ENCODE peak calls at places on chromosomes 7 and 10, in six cellular contexts. F is cardiac muscle cell, Y is SK-N-SH, M is psoas muscle, Q is foreskin fibroblast, T is ovary. H is an unnamed sample.

GRCh38 chr10:98030093-98030821 is at the start of gene CRTAC1:
- DNase-seq in F (peak), M (peak), Y (peak), Q (peak), T (peak), H (no peak)

GRCh38 chr7:106064836-106065559 is 47.1 kb downstream of the SYPL1 start:
- DNase-seq in Y (peak), F (peak), Q (peak), T (peak), M (peak), H (peak)

GRCh38 chr10:101095550-101096213 is 33.9 kb downstream of the KAZALD1 start:
- DNase-seq in F (peak), T (no peak), Q (peak), M (peak), Y (peak), H (peak)

GRCh38 chr7:158689500-158689899 is 15.1 kb downstream of the NCAPG2 start:
- DNase-seq in Y (no peak), F (no peak), T (no peak), Q (no peak), M (no peak), H (no peak)

GRCh38 chr7:106683941-106684340 is 23.0 kb upstream of the CCDC71L start:
- DNase-seq in Q (no peak), F (no peak), T (no peak), M (no peak), Y (no peak), H (no peak)

GRCh38 chr10:124142296-124142853 is 49.0 kb upstream of the CHST15 start:
- DNase-seq in M (no peak), Q (no peak), Y (no peak), F (no peak), T (no peak), H (no peak)

GRCh38 chr7:41873781-41874180 is 170.9 kb upstream of the INHBA start:
- DNase-seq in T (no peak), Y (no peak), M (no peak), Q (peak), F (peak), H (peak)

GRCh38 chr7:112869111-112869774 is 79.0 kb upstream of the TMEM168 start:
- DNase-seq in M (no peak), Y (peak), F (peak), Q (peak), T (no peak), H (peak)

GRCh38 chr10:61175331-61175730 is 231.3 kb upstream of the RHOBTB1 start:
- DNase-seq in Q (peak), F (peak), T (no peak), M (no peak), Y (peak), H (peak)

GRCh38 chr10:95236068-95236903 is 42.2 kb downstream of the ACSM6 start:
- DNase-seq in F (peak), Q (peak), M (no peak), T (no peak), Y (no peak), H (peak)

GRCh38 chr7:124791876-124792446 is 26.4 kb upstream of the GPR37 start:
- DNase-seq in M (no peak), Q (no peak), F (no peak), Y (no peak), T (no peak), H (no peak)

GRCh38 chr7:132739271-132739955 is 163.1 kb upstream of the PLXNA4 start:
- DNase-seq in F (peak), M (peak), Q (peak), Y (no peak), T (no peak), H (peak)

GRCh38 chr10:111087331-111087756 is 10.5 kb downstream of the ADRA2A start:
- DNase-seq in F (no peak), Y (no peak), T (no peak), Q (no peak), M (no peak), H (no peak)

GRCh38 chr10:84177541-84178386 is 4.2 kb downstream of the GPR15LG start:
- DNase-seq in F (no peak), Y (no peak), T (no peak), Q (no peak), M (no peak), H (no peak)

GRCh38 chr10:87760195-87760905 is 57.7 kb downstream of the ATAD1 start:
- DNase-seq in Y (no peak), Q (no peak), T (no peak), F (peak), M (no peak), H (peak)

GRCh38 chr10:132728321-132728720 is 57.6 kb downstream of the NKX6-2 start:
- DNase-seq in F (no peak), Q (no peak), M (no peak), T (no peak), Y (no peak), H (no peak)

DNA sequence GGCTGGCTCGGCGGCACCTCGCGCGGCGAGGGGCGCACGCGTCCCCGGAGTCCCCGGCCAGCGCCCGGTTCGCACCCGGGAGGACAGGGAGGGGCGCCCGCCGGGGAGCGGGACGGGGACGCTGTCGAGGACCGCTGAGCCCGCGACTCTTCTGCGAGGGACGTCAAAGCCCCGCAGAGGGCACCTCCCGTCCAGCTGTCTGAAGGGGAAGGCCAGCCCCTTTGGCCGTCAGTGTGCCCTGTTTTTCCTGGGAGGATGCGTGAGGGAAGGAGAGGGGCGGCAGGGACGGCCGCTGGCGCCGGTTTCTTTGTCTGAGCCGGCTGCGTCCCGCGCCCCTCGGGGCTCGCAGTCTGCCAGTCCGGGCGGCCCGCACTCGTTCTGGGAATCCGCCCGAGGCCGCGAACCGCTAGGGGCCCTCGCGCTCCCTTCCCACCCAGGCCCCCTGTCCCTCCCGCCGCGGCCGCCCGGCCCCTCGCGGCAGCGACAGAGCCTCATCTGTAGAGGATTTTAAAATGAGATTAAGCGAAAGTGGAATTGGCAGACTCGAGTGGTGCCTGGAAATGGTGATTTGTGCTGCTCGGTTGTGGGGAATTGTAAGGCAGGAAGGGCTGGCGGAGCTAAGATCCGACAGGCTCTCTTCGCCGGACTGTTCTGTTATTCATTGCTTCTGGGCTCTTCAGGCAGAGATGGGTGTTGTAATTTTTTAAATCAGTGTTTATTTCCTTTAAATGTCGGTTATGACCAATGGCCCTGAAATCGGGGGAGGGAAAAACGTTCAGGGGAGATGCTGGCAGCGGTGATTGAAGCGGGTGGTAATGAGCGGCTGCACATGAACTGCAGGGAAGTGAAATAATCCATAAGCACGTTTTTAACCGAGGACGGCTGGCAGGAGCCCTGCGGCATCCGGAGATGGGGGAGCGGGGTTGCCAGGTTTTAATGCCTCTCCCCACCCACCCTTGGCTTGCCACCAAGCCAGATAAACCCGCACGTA is 622 bp upstream of the RELN start:
- DNase-seq in F (peak), Y (peak), Q (peak), T (no peak), M (no peak), H (peak)
- TF ChIP-seq CTCF in F (peak), Y (peak), Q (no peak), T (no peak), M (no peak), H (no peak)

GRCh38 chr10:106401161-106401560 is 763.3 kb downstream of the SORCS1 start:
- DNase-seq in Y (no peak), M (no peak), Q (peak), T (no peak), F (peak), H (peak)
- TF ChIP-seq CTCF in Y (peak), M (no peak), Q (peak), T (no peak), F (peak), H (peak)

GRCh38 chr10:44853148-44853734 is 57.9 kb upstream of the TMEM72 start:
- DNase-seq in Q (peak), Y (no peak), F (peak), T (no peak), M (peak), H (peak)
- TF ChIP-seq CTCF in Q (peak), Y (peak), F (peak), T (no peak), M (no peak), H (peak)

GRCh38 chr10:50981385-50981784 is 92.9 kb upstream of the PRKG1 start:
- DNase-seq in F (no peak), T (no peak), Y (no peak), M (no peak), Q (no peak), H (no peak)
- TF ChIP-seq CTCF in F (no peak), T (no peak), Y (no peak), M (no peak), Q (no peak), H (no peak)

GRCh38 chr7:92448185-92448747 is 984 bp downstream of the GATAD1 start:
- DNase-seq in Y (peak), Q (peak), F (peak), M (peak), T (peak), H (peak)
- TF ChIP-seq CTCF in Y (peak), Q (peak), F (peak), M (peak), T (no peak), H (peak)

GRCh38 chr7:148253629-148254028 is 336.9 kb upstream of the C7orf33 start:
- DNase-seq in Y (no peak), T (no peak), M (no peak), Q (no peak), F (no peak), H (no peak)

GRCh38 chr7:148260605-148261004 is 330.0 kb upstream of the C7orf33 start:
- DNase-seq in M (no peak), F (peak), Q (no peak), T (peak), Y (no peak), H (peak)

GRCh38 chr7:148256433-148256832 is 334.1 kb upstream of the C7orf33 start:
- DNase-seq in T (no peak), Q (no peak), Y (no peak), F (no peak), M (no peak), H (no peak)

DNA sequence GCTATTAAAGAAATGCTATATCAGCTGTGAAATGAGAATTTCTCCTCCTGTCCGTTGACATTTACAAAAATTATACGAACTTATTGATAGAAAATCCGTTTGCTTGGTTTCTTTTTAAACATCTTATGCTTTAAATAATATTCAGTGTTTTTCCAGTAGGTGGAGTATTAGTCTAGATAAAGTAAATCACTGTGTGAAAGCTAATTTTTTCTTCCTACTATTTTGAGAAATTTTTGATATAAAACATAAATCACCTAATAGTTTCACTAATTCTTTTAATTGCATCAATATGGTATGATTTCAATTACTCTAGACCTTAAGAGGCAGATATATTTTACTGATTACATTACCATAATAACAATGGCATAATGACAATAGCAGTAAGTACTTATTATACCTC is 335.2 kb upstream of the C7orf33 start:
- DNase-seq in M (no peak), F (no peak), Y (no peak), T (no peak), Q (no peak), H (no peak)
- TF ChIP-seq CTCF in M (no peak), F (peak), Y (peak), T (no peak), Q (no peak), H (peak)

GRCh38 chr7:34158754-34159153 is 253.4 kb downstream of the BMPER start:
- DNase-seq in Q (no peak), Y (peak), T (no peak), F (no peak), M (peak), H (no peak)
- TF ChIP-seq CTCF in Q (no peak), Y (peak), T (no peak), F (peak), M (peak), H (peak)

GRCh38 chr7:75617634-75618234 is 121.0 kb downstream of the HIP1 start:
- DNase-seq in Q (no peak), F (peak), T (peak), M (peak), Y (no peak), H (peak)
- TF ChIP-seq CTCF in Q (no peak), F (no peak), T (no peak), M (no peak), Y (no peak), H (no peak)